ENCODE peak calls at places on chromosomes 6 and 20, in seven cellular contexts. A is mammary epithelial cell, P is adipocyte, L is GF-D8, V is Panc1, M is neural crest cell, N is NCI-H1930. O is an unnamed sample.

GRCh38 chr6:77034161-77034560 is 429.1 kb downstream of the HTR1B start:
- DNase-seq in V (no peak), A (peak), P (peak), M (no peak), N (no peak), L (no peak), O (no peak)

GRCh38 chr6:106823732-106824351 is 150.7 kb downstream of the CD24 start:
- DNase-seq in L (no peak), P (no peak), M (no peak), A (no peak), N (no peak), V (no peak), O (no peak)

GRCh38 chr6:74735304-74735703 is 470.5 kb downstream of the COL12A1 start:
- DNase-seq in N (no peak), P (peak), A (peak), M (no peak), V (no peak), L (no peak), O (no peak)

GRCh38 chr6:72933216-72933615 is 292.1 kb downstream of the KHDC1L start:
- DNase-seq in N (no peak), M (no peak), L (no peak), P (no peak), A (no peak), V (no peak), O (no peak)

GRCh38 chr6:77019081-77019480 is 444.2 kb downstream of the HTR1B start:
- DNase-seq in M (no peak), N (no peak), V (no peak), L (no peak), P (no peak), A (no peak), O (no peak)

GRCh38 chr6:156699017-156699421 is 78.2 kb upstream of the ARID1B start:
- DNase-seq in N (no peak), M (no peak), V (no peak), L (no peak), A (peak), P (peak), O (no peak)

GRCh38 chr20:40706977-40707582 is 18.0 kb upstream of the MAFB start:
- DNase-seq in L (no peak), A (no peak), V (no peak), N (no peak), M (no peak), P (no peak), O (no peak)

GRCh38 chr20:4897600-4897999 is 103.7 kb downstream of the SLC23A2 start:
- DNase-seq in M (no peak), L (no peak), N (no peak), V (no peak), P (no peak), A (peak), O (no peak)

GRCh38 chr6:149393002-149393679 is 6.9 kb upstream of the SUMO4 start:
- DNase-seq in L (no peak), N (no peak), M (no peak), V (no peak), P (no peak), A (no peak), O (no peak)